ENCODE peak calls at places on chromosomes 13 and 19, in five cellular contexts. P is tibial nerve, B is thoracic aorta, J is HTR-8/SVneo, H is left ventricle myocardium superior. F is an unnamed sample.

GRCh38 chr19:14536926-14537692 is 7.7 kb downstream of the TECR start:
- DNase-seq in P (no peak), H (peak), J (no peak), B (no peak), F (no peak)

GRCh38 chr19:30060872-30061556 is 119.0 kb downstream of the URI1 start:
- DNase-seq in J (no peak), P (no peak), H (no peak), B (no peak), F (no peak)

GRCh38 chr13:20141238-20142018 is 19.4 kb downstream of the GJA3 start:
- DNase-seq in H (peak), J (no peak), B (no peak), P (no peak), F (peak)

GRCh38 chr19:54662730-54663129 is at the start of gene LILRB4:
- DNase-seq in B (no peak), H (peak), J (no peak), P (no peak), F (no peak)

GRCh38 chr19:50851620-50852019 is 3.1 kb upstream of the KLK3 start:
- DNase-seq in P (no peak), B (no peak), J (no peak), H (no peak), F (no peak)

GRCh38 chr19:901216-902092 is 8.2 kb downstream of the RNU6-9 start:
- DNase-seq in J (no peak), B (no peak), P (no peak), H (no peak), F (no peak)

GRCh38 chr13:73133536-73133935 is 74.7 kb downstream of the KLF5 start:
- DNase-seq in B (no peak), P (no peak), H (no peak), J (no peak), F (no peak)

GRCh38 chr19:15112385-15112784 is 5.2 kb downstream of the SYDE1 start:
- DNase-seq in B (no peak), H (no peak), P (no peak), J (no peak), F (no peak)

GRCh38 chr13:28100149-28101121 is at the start of gene FLT3:
- DNase-seq in B (no peak), H (peak), P (no peak), J (peak), F (no peak)

GRCh38 chr19:13053761-13054604 is 48.7 kb downstream of the LYL1 start:
- DNase-seq in B (no peak), P (peak), J (peak), H (peak), F (peak)

GRCh38 chr19:52007436-52007804 is 591 bp downstream of the ZNF615 start:
- DNase-seq in J (no peak), B (no peak), H (no peak), P (no peak), F (no peak)

GRCh38 chr13:33112745-33113144 is 96.5 kb downstream of the KL start:
- DNase-seq in B (no peak), P (no peak), H (peak), J (no peak), F (no peak)

GRCh38 chr13:50375792-50376191 is 360.5 kb downstream of the KCNRG start:
- DNase-seq in B (no peak), P (no peak), J (no peak), H (no peak), F (no peak)

GRCh38 chr13:40221460-40222201 is 444.8 kb downstream of the FOXO1 start:
- DNase-seq in H (no peak), B (no peak), P (no peak), J (no peak), F (no peak)

GRCh38 chr19:32316034-32316433 is 29.4 kb upstream of the ZNF507 start:
- DNase-seq in J (no peak), B (no peak), H (no peak), P (no peak), F (no peak)

GRCh38 chr19:495440-496332 is 600 bp upstream of the MADCAM1 start:
- DNase-seq in J (peak), H (no peak), P (no peak), B (no peak), F (no peak)

GRCh38 chr13:108855737-108856387 is 226.5 kb downstream of the MYO16 start:
- DNase-seq in B (no peak), H (no peak), P (no peak), J (no peak), F (no peak)

GRCh38 chr13:20006206-20006605 is 47.7 kb downstream of the ZMYM2 start:
- DNase-seq in J (no peak), P (no peak), H (no peak), B (no peak), F (no peak)

GRCh38 chr13:98821372-98822237 is 69.1 kb upstream of the SLC15A1 start:
- DNase-seq in J (no peak), B (no peak), P (no peak), H (no peak), F (no peak)

GRCh38 chr19:17061691-17062090 is 13.6 kb downstream of the HAUS8 start:
- DNase-seq in B (no peak), P (no peak), H (peak), J (no peak), F (no peak)

GRCh38 chr19:13843104-13843921 is 33.6 kb upstream of the NANOS3 start:
- DNase-seq in H (peak), B (no peak), P (no peak), J (no peak), F (no peak)

GRCh38 chr13:30884543-30884942 is 21.5 kb upstream of the MEDAG start:
- DNase-seq in P (no peak), B (no peak), H (no peak), J (no peak), F (peak)

GRCh38 chr13:38417727-38418126 is 68.1 kb downstream of the UFM1 start:
- DNase-seq in J (peak), H (no peak), B (no peak), P (no peak), F (no peak)

GRCh38 chr19:48950159-48950558 is 4.5 kb upstream of the BAX start:
- DNase-seq in J (no peak), P (no peak), H (no peak), B (no peak), F (no peak)

GRCh38 chr19:31499281-31499680 is 150.0 kb upstream of the TSHZ3 start:
- DNase-seq in P (no peak), J (no peak), H (no peak), B (no peak), F (peak)

GRCh38 chr19:2575734-2576481 is 100.0 kb downstream of the GADD45B start:
- DNase-seq in H (peak), B (peak), J (no peak), P (peak), F (peak)

GRCh38 chr13:67078062-67078461 is 152.1 kb downstream of the PCDH9 start:
- DNase-seq in H (no peak), P (no peak), J (no peak), B (no peak), F (no peak)

GRCh38 chr13:24882665-24883064 is 118.7 kb downstream of the RNF17 start:
- DNase-seq in B (no peak), P (no peak), H (no peak), J (no peak), F (no peak)

GRCh38 chr19:35986664-35987570 is 8.1 kb upstream of the SDHAF1 start:
- DNase-seq in J (no peak), B (no peak), H (peak), P (no peak), F (no peak)

F was measured in coronary artery.